ENCODE peak calls at places on chromosome 15, in eight cellular contexts. U, S, V, A, T, F, D and Q are unnamed samples.

GRCh38 chr15:43799209-43799944 is 643 bp downstream of the SERINC4 start:
- DNase-seq in T (peak), S (peak), V (no peak), F (no peak), A (no peak), D (no peak), U (no peak), Q (no peak)

GRCh38 chr15:98421419-98422085 is 226.8 kb upstream of the IGF1R start:
- DNase-seq in F (peak), V (peak), T (peak), S (peak), D (peak), U (peak), A (peak), Q (peak)

GRCh38 chr15:85582076-85582718 is 201.8 kb downstream of the AKAP13 start:
- DNase-seq in F (peak), A (peak), S (no peak), V (no peak), T (no peak), U (peak), D (no peak), Q (no peak)

GRCh38 chr15:65577129-65577996 is 33.6 kb downstream of the INTS14 start:
- DNase-seq in T (no peak), D (no peak), S (no peak), V (no peak), U (no peak), A (no peak), F (no peak), Q (no peak)

GRCh38 chr15:75171408-75171807 is 30.3 kb upstream of the C15orf39 start:
- DNase-seq in S (no peak), V (no peak), D (no peak), F (peak), T (no peak), U (peak), A (peak), Q (no peak)

GRCh38 chr15:42141246-42141645 is 15.2 kb downstream of the PLA2G4F start:
- DNase-seq in T (no peak), D (no peak), S (no peak), F (no peak), V (no peak), U (no peak), A (no peak), Q (no peak)

GRCh38 chr15:50353251-50353998 is 1.6 kb downstream of the GABPB1 start:
- DNase-seq in D (no peak), S (no peak), U (peak), T (no peak), F (peak), V (no peak), A (peak), Q (no peak)

GRCh38 chr15:34160735-34161134 is 49.2 kb downstream of the KATNBL1 start:
- DNase-seq in D (no peak), S (peak), U (no peak), F (no peak), A (no peak), T (no peak), V (no peak), Q (no peak)

GRCh38 chr15:78316211-78317077 is 17.0 kb upstream of the SKIC8 start:
- DNase-seq in U (no peak), S (peak), F (no peak), D (no peak), V (no peak), T (peak), A (no peak), Q (no peak)

GRCh38 chr15:75891895-75892294 is 11.8 kb upstream of the FBXO22 start:
- DNase-seq in V (no peak), S (no peak), D (no peak), A (peak), T (no peak), U (peak), F (peak), Q (no peak)

GRCh38 chr15:71055461-71055860 is 59.8 kb upstream of the THSD4 start:
- DNase-seq in V (no peak), S (no peak), F (peak), U (no peak), T (no peak), D (no peak), A (peak), Q (no peak)

GRCh38 chr15:43190178-43190577 is 5.0 kb downstream of the CCNDBP1 start:
- DNase-seq in U (no peak), A (peak), D (no peak), T (no peak), V (no peak), S (no peak), F (no peak), Q (no peak)

GRCh38 chr15:57732526-57733331 is 26.2 kb downstream of the POLR2M start:
- DNase-seq in A (peak), U (peak), S (peak), D (peak), V (no peak), F (peak), T (peak), Q (no peak)

GRCh38 chr15:74377831-74378766 is 10.7 kb upstream of the CYP11A1 start:
- DNase-seq in V (no peak), S (peak), T (no peak), A (no peak), U (no peak), F (no peak), D (no peak), Q (no peak)

GRCh38 chr15:93703092-93703785 is 528.1 kb upstream of the MCTP2 start:
- DNase-seq in S (no peak), F (no peak), U (no peak), A (no peak), T (no peak), D (no peak), V (no peak), Q (no peak)

GRCh38 chr15:78265752-78266224 is 1.4 kb downstream of the DNAJA4 start:
- DNase-seq in F (peak), T (no peak), D (no peak), A (peak), V (no peak), S (no peak), U (no peak), Q (no peak)

GRCh38 chr15:79724312-79724711 is 172.5 kb downstream of the MTHFS start:
- DNase-seq in A (peak), U (peak), F (peak), S (no peak), V (no peak), D (no peak), T (no peak), Q (no peak)

GRCh38 chr15:31268911-31269784 is 57.5 kb upstream of the KLF13 start:
- DNase-seq in T (no peak), S (no peak), A (no peak), U (no peak), V (no peak), F (no peak), D (peak), Q (no peak)

GRCh38 chr15:60791216-60791615 is 312.3 kb upstream of the ICE2 start:
- DNase-seq in D (no peak), A (no peak), S (no peak), V (no peak), F (no peak), T (no peak), U (no peak), Q (no peak)

GRCh38 chr15:60784855-60785254 is 305.9 kb upstream of the ICE2 start:
- DNase-seq in S (no peak), T (no peak), A (no peak), U (no peak), D (no peak), V (no peak), F (no peak), Q (no peak)

GRCh38 chr15:60788514-60789091 is 309.7 kb upstream of the ICE2 start:
- DNase-seq in A (no peak), V (no peak), U (no peak), F (no peak), T (no peak), D (no peak), S (no peak), Q (no peak)

GRCh38 chr15:60790641-60791040 is 311.7 kb upstream of the ICE2 start:
- DNase-seq in T (no peak), S (no peak), F (no peak), D (no peak), V (no peak), A (no peak), U (no peak), Q (no peak)

DNA sequence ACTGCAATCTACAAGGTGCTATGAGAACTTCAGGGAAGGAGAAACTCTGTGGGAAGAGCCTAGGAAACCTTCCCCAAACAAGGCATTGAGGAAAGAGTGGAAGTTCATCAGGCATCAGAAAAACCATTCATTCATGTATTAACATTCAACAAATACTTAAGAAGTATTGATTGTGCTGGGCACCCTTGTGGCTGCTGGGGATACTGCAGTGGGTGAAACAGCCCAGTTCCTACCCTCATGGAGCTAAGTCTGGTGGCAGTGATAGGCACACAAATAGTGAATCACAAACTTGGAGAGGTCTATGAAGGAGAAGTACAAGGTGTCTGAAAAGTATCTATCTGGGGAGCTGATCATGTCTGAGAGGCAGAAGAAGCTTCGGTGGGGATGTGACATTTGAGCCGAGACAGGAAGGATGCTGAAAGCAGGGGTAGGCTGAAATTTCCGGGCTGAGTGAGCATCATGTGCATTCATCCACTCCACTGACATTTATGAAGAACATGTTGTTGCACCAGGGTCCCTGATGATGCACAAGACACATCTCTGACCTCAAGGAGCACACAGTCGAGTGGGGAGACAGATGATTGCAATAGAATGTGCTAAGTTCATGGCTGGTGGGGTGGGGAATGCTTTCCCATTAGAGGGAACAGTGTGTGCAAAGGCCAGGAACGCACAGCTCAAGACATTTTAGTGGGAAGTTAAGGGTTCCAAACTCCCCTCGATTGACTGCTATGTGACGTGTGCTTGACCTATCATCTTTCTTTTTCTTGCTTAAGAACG is 309.0 kb upstream of the ICE2 start:
- DNase-seq in S (no peak), V (no peak), F (no peak), U (no peak), D (no peak), T (no peak), A (peak), Q (no peak)
- TF ChIP-seq CTCF in S (peak), V (no peak), F (peak), U (peak), D (peak), T (no peak), A (peak), Q (no peak)

DNA sequence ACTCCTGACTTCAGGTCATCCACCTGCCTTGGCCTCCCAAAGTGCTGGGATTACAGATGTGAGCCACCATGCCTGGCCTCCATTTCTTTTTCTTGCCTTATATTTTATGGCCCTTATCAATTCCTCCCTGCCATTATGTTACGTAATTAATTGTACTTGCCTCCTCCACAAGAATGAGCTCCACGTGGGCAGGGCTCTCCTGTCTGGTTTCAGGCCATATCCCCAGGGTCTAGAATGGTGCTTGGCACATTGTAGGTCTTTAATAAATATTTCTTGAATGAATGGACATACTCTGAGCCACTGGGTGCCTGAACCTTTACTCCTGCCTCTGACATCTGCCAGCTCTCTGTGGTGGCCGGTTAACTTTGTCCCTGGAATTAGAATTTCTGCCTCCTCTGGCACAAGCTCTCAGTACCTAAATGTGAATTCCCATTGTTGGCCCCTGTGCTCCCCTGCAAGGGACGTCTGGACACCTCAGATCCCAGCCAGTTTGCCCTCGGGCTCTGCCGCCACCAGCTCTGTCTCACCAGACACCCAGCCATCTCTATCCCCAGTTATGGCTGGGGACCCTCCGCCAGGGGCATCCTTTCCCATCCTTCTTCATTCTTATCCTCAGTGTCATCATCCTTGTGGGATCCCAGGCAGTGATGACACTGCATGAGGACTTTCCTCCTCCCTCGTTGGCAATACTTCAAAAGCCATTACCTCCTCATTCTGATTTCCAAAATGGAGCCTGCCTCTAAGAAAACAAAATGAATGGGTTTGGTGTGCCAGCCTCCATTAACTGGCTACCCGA is 165.6 kb upstream of the SMAD3 start:
- DNase-seq in V (no peak), S (no peak), A (peak), T (no peak), D (no peak), U (peak), F (no peak), Q (no peak)
- TF ChIP-seq CTCF in V (no peak), S (no peak), A (no peak), T (no peak), D (no peak), U (no peak), F (no peak), Q (no peak)

DNA sequence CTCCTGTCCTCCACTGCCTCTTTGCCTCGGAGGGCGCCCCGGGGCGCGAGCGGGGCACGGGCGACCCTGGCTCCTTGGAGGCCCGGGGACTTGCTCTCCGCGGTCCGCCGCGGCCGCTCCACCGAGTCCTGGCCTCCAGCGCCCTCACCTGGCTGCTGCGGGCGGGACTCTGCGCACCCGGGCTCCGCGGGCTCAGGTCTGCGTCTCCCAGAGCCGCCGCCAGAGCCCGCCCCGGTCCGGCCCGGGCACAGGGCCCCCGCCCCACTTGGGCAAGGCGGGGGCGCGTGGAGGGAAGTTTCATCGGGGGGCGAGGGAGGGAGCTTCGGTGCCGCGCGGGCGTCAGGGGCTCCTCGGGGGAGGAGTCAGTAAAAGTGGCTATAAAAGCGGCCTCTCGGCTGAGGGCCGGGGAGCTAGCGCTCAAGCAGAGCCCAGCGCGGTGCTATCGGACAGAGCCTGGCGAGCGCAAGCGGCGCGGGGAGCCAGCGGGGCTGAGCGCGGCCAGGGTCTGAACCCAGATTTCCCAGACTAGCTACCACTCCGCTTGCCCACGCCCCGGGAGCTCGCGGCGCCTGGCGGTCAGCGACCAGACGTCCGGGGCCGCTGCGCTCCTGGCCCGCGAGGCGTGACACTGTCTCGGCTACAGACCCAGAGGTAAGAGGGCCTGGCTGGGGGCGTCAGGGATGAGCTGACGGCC is at the start of gene CEMIP:
- DNase-seq in U (peak), S (peak), D (peak), T (peak), F (peak), V (peak), A (peak), Q (peak)
- TF ChIP-seq CTCF in U (peak), S (peak), D (peak), T (peak), F (peak), V (no peak), A (peak), Q (peak)

DNA sequence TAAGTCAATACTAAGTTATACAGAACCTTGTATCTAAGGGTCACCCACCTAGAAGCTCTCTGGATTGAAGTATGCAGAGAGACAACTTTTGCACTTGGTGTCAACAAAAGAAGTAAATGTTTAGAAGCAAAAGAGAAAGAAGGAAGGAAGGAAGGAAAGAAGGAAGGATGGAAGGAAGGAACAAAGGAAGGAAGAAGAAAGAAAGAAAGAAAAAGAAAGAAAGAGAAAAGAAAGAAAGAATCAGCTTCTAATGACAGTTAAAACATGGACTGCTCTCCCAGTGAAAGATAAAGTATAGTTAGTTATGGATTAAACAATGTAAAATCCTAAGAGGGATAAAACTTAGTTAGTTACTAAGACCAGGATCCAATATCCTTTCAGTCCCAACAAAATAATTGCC is 613.8 kb upstream of the NR2F2 start:
- DNase-seq in A (no peak), S (no peak), T (no peak), D (no peak), U (no peak), V (no peak), F (no peak), Q (no peak)
- TF ChIP-seq CTCF in A (no peak), S (no peak), T (no peak), D (no peak), U (no peak), V (no peak), F (no peak), Q (no peak)

GRCh38 chr15:45704329-45705249 is 69.8 kb downstream of the SQOR start:
- DNase-seq in A (peak), T (peak), V (no peak), D (peak), F (peak), S (peak), U (no peak), Q (no peak)

GRCh38 chr15:45702041-45702440 is 67.2 kb downstream of the SQOR start:
- DNase-seq in S (no peak), F (no peak), A (no peak), D (no peak), T (peak), U (no peak), V (no peak), Q (no peak)

GRCh38 chr15:45701108-45701507 is 66.3 kb downstream of the SQOR start:
- DNase-seq in D (no peak), A (no peak), U (no peak), F (no peak), S (no peak), V (no peak), T (no peak), Q (no peak)

GRCh38 chr15:45705510-45706473 is 71.0 kb downstream of the SQOR start:
- DNase-seq in S (peak), T (peak), F (peak), A (peak), V (peak), D (peak), U (peak), Q (no peak)

DNA sequence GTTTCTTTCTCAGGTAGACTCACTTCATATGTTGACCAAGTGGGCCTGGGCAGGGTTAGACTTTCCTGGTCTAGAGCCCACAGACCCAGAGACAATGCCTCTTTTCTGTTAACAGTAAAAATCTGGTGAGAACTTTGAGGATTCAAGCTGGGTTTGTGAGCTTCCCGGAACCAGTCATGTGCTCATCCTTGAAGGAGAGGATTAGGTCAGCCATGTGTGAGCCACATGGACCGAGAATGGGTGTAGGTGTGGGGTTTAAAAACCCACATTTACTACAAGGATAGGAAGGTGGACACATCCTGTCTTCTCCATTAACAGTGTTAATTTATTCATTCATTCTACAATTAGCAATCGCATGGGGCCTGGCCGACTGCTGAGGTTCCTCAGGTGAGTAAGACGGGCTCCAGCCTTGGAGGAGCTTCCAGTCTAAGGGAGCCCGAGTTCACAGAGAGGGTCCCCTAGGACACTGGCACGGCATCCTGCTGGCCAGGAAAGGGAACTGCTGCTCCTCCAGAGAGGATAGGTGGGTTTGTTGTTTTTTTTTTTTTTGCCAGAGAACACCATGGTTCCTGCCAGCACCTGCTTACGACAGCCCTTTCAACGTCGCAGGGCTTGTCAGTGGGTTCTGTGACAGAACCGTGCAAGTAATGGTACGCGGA is 69.0 kb downstream of the SQOR start:
- DNase-seq in F (peak), D (no peak), T (no peak), S (peak), U (no peak), A (no peak), V (no peak), Q (no peak)
- TF ChIP-seq CTCF in F (no peak), D (peak), T (no peak), S (peak), U (no peak), A (peak), V (no peak), Q (no peak)